ENCODE peak calls at places on chromosomes 6 and 20, in six cellular contexts. One of them, this sample, is unnamed.
A peak's percentile ranks its signal among the peaks of the same experiment; 100 is the strongest.

GRCh38 chr6:14713561-14713960 is 532.3 kb upstream of the JARID2 start:
- DNase-seq in mesenchymal stem cell: no peak
- DNase-seq in osteoblast: no peak
- DNase-seq in iPS DF 6.9: no peak
- DNase-seq in fibroblast of lung: no peak
- DNase-seq in Peyer's patch: no peak
- DNase-seq in this sample: no peak

GRCh38 chr6:161056451-161056850 is 64.9 kb downstream of the MAP3K4 start:
- DNase-seq in mesenchymal stem cell: no peak
- DNase-seq in osteoblast: no peak
- DNase-seq in iPS DF 6.9: no peak
- DNase-seq in fibroblast of lung: no peak
- DNase-seq in Peyer's patch: no peak
- DNase-seq in this sample: no peak

GRCh38 chr6:134707342-134707982 is 242.4 kb downstream of the ALDH8A1 start:
- DNase-seq in mesenchymal stem cell: peak; percentile 90
- DNase-seq in osteoblast: no peak
- DNase-seq in iPS DF 6.9: no peak
- DNase-seq in fibroblast of lung: peak; percentile 62
- DNase-seq in Peyer's patch: peak; percentile 69
- DNase-seq in this sample: peak; percentile 97

GRCh38 chr6:39362487-39362865 is 40.0 kb upstream of the KCNK16 start:
- DNase-seq in mesenchymal stem cell: peak; percentile 74
- DNase-seq in osteoblast: peak; percentile 52
- DNase-seq in iPS DF 6.9: no peak
- DNase-seq in fibroblast of lung: no peak
- DNase-seq in Peyer's patch: no peak
- DNase-seq in this sample: no peak

GRCh38 chr20:51386586-51386985 is 155.9 kb downstream of the NFATC2 start:
- DNase-seq in mesenchymal stem cell: no peak
- DNase-seq in osteoblast: no peak
- DNase-seq in iPS DF 6.9: no peak
- DNase-seq in fibroblast of lung: no peak
- DNase-seq in Peyer's patch: no peak
- DNase-seq in this sample: peak; percentile 37

GRCh38 chr6:80211295-80211694 is 104.8 kb downstream of the BCKDHB start:
- DNase-seq in mesenchymal stem cell: peak; percentile 22
- DNase-seq in osteoblast: no peak
- DNase-seq in iPS DF 6.9: no peak
- DNase-seq in fibroblast of lung: peak; percentile 26
- DNase-seq in Peyer's patch: no peak
- DNase-seq in this sample: no peak

GRCh38 chr6:1027795-1028569 is 283.9 kb upstream of the FOXQ1 start:
- DNase-seq in mesenchymal stem cell: peak; percentile 28
- DNase-seq in osteoblast: no peak
- DNase-seq in iPS DF 6.9: peak; percentile 33
- DNase-seq in fibroblast of lung: no peak
- DNase-seq in Peyer's patch: no peak
- DNase-seq in this sample: no peak

GRCh38 chr6:161486903-161487531 is 213.2 kb upstream of the AGPAT4 start:
- DNase-seq in mesenchymal stem cell: no peak
- DNase-seq in osteoblast: peak; percentile 30
- DNase-seq in iPS DF 6.9: no peak
- DNase-seq in fibroblast of lung: peak; percentile 55
- DNase-seq in Peyer's patch: no peak
- DNase-seq in this sample: no peak

GRCh38 chr6:22205266-22205665 is 91.6 kb downstream of the PRL start:
- DNase-seq in mesenchymal stem cell: no peak
- DNase-seq in osteoblast: no peak
- DNase-seq in iPS DF 6.9: no peak
- DNase-seq in fibroblast of lung: no peak
- DNase-seq in Peyer's patch: no peak
- DNase-seq in this sample: no peak

GRCh38 chr6:163532526-163533078 is 118.1 kb downstream of the QKI start:
- DNase-seq in mesenchymal stem cell: no peak
- DNase-seq in osteoblast: no peak
- DNase-seq in iPS DF 6.9: no peak
- DNase-seq in fibroblast of lung: no peak
- DNase-seq in Peyer's patch: no peak
- DNase-seq in this sample: no peak

GRCh38 chr6:163531122-163531521 is 116.6 kb downstream of the QKI start:
- DNase-seq in mesenchymal stem cell: no peak
- DNase-seq in osteoblast: no peak
- DNase-seq in iPS DF 6.9: no peak
- DNase-seq in fibroblast of lung: no peak
- DNase-seq in Peyer's patch: no peak
- DNase-seq in this sample: no peak

GRCh38 chr6:163530406-163530805 is 115.9 kb downstream of the QKI start:
- DNase-seq in mesenchymal stem cell: no peak
- DNase-seq in osteoblast: no peak
- DNase-seq in iPS DF 6.9: no peak
- DNase-seq in fibroblast of lung: peak; percentile 57
- DNase-seq in Peyer's patch: no peak
- DNase-seq in this sample: no peak

GRCh38 chr6:163526356-163526755 is 111.8 kb downstream of the QKI start:
- DNase-seq in mesenchymal stem cell: no peak
- DNase-seq in osteoblast: no peak
- DNase-seq in iPS DF 6.9: no peak
- DNase-seq in fibroblast of lung: no peak
- DNase-seq in Peyer's patch: no peak
- DNase-seq in this sample: no peak

DNA sequence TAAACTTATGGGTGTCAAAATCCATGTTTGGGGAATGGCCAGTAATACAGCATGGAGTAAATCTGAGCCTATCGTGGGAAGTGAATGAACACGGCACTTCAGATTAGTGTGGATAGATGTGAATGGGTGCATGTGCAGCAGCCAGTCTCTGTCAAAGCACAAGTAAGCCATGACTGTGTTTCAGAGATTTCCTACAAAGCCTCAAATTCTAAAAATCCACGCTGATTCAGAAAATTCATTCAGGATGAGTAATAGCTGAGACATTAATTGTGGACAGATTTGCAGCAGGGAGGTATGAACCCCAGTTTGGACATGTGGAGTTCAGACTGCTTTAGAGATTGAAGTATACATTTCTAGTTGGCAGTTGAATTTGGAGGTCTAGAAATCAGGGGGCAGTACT is 115.1 kb downstream of the QKI start:
- DNase-seq in mesenchymal stem cell: peak; percentile 82
- DNase-seq in osteoblast: peak; percentile 45
- DNase-seq in iPS DF 6.9: no peak
- DNase-seq in fibroblast of lung: peak; percentile 95
- DNase-seq in Peyer's patch: no peak
- DNase-seq in this sample: no peak
- H3K4me1 ChIP-seq in mesenchymal stem cell: peaks cover 8% of the 10 kb centered on the region
- H3K4me1 ChIP-seq in osteoblast: peaks cover 65% of the 10 kb centered on the region
- H3K4me1 ChIP-seq in iPS DF 6.9: peaks cover 1% of the 10 kb centered on the region
- H3K4me1 ChIP-seq in fibroblast of lung: peaks cover 40% of the 10 kb centered on the region
- H3K4me1 ChIP-seq in Peyer's patch: no peaks in the 10 kb centered on the region
- H3K4me1 ChIP-seq in this sample: peaks cover 9% of the 10 kb centered on the region

GRCh38 chr6:30754631-30755030 is 10.3 kb upstream of the IER3 start:
- DNase-seq in mesenchymal stem cell: peak; percentile 21
- DNase-seq in osteoblast: peak; percentile 87
- DNase-seq in iPS DF 6.9: no peak
- DNase-seq in fibroblast of lung: peak; percentile 88
- DNase-seq in Peyer's patch: no peak
- DNase-seq in this sample: no peak
- H3K27ac ChIP-seq in mesenchymal stem cell: no peak overlapping the region
- H3K27ac ChIP-seq in osteoblast: peak overlapping the region; percentile 99
- H3K27ac ChIP-seq in iPS DF 6.9: no peak overlapping the region
- H3K27ac ChIP-seq in fibroblast of lung: peak overlapping the region; percentile 44
- H3K27ac ChIP-seq in Peyer's patch: no peak overlapping the region
- H3K27ac ChIP-seq in this sample: no peak overlapping the region

DNA sequence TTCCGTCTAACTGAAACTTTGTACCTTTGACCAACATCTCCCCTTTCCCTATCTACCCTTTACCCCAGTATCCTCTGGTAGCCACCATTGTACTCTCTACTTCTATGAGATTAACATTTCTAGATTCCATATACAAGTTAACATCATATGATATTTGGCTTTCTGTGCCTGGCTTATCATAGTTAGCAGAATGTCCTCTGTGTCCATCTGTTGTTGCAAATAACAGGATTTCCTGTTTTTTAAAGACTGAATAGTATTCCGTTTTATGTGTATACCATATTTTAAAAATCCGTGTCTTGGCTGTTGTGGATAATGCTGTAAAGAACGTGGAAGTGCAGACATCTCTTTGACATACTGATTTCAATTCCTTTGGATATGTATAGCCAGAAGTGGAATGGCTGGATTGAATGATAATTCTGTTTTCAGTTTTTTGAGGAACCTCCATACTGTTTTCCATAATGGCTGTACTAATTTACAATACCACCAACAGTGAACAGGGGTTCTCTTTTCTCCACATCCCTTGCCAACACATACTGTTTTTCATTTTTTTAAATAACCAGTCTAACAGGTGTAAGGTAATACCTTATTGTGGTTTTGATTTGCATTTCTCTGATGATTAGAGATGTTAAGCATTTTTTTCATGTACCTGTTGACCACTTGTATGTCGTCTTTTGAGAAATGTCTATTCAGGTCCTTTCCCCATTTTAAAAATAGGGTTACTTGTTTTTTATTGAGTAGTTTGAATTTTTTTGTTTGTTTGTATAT is 53.8 kb downstream of the CDC5L start:
- DNase-seq in mesenchymal stem cell: no peak
- DNase-seq in osteoblast: no peak
- DNase-seq in iPS DF 6.9: no peak
- DNase-seq in fibroblast of lung: no peak
- DNase-seq in Peyer's patch: no peak
- DNase-seq in this sample: no peak
- H3K36me3 ChIP-seq in mesenchymal stem cell: peaks cover 27% of the 10 kb centered on the region
- H3K36me3 ChIP-seq in osteoblast: peaks cover 5% of the 10 kb centered on the region
- H3K36me3 ChIP-seq in iPS DF 6.9: no peaks in the 10 kb centered on the region
- H3K36me3 ChIP-seq in fibroblast of lung: peaks cover 2% of the 10 kb centered on the region
- H3K36me3 ChIP-seq in Peyer's patch: no peaks in the 10 kb centered on the region
- H3K36me3 ChIP-seq in this sample: peaks cover 3% of the 10 kb centered on the region

GRCh38 chr20:36741072-36741471 is 4.8 kb downstream of the NDRG3 start:
- DNase-seq in mesenchymal stem cell: no peak
- DNase-seq in osteoblast: no peak
- DNase-seq in iPS DF 6.9: no peak
- DNase-seq in fibroblast of lung: no peak
- DNase-seq in Peyer's patch: no peak
- DNase-seq in this sample: no peak
- H3K4me1 ChIP-seq in mesenchymal stem cell: peaks cover 6% of the 10 kb centered on the region
- H3K4me1 ChIP-seq in osteoblast: peaks cover 11% of the 10 kb centered on the region
- H3K4me1 ChIP-seq in iPS DF 6.9: no peaks in the 10 kb centered on the region
- H3K4me1 ChIP-seq in fibroblast of lung: no peaks in the 10 kb centered on the region
- H3K4me1 ChIP-seq in Peyer's patch: no peaks in the 10 kb centered on the region
- H3K4me1 ChIP-seq in this sample: no peaks in the 10 kb centered on the region

DNA sequence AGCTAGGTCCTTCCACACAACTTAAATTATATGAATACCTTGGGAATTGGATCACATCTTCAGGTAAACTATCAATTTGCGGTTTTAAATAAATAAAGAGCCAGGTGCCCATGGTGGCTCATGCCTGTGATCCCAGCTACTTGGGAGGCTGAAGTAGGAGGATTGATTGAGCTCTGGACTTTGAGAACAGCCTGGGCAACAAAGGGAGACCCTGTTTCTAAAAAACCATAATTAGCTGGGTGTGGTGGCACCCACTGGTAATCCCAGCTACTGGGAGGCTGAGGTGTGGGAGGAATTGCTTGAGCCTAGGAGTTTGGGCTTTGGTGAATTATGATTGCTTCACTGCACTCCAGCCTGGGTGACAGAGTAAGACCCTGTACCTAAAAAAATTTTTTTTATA is 3.4 kb downstream of the GMNN start:
- DNase-seq in mesenchymal stem cell: no peak
- DNase-seq in osteoblast: no peak
- DNase-seq in iPS DF 6.9: no peak
- DNase-seq in fibroblast of lung: no peak
- DNase-seq in Peyer's patch: no peak
- DNase-seq in this sample: no peak
- H3K27ac ChIP-seq in mesenchymal stem cell: peak overlapping the region; percentile 8
- H3K27ac ChIP-seq in osteoblast: peak overlapping the region; percentile 91
- H3K27ac ChIP-seq in iPS DF 6.9: no peak overlapping the region
- H3K27ac ChIP-seq in fibroblast of lung: no peak overlapping the region
- H3K27ac ChIP-seq in Peyer's patch: no peak overlapping the region
- H3K27ac ChIP-seq in this sample: no peak overlapping the region

DNA sequence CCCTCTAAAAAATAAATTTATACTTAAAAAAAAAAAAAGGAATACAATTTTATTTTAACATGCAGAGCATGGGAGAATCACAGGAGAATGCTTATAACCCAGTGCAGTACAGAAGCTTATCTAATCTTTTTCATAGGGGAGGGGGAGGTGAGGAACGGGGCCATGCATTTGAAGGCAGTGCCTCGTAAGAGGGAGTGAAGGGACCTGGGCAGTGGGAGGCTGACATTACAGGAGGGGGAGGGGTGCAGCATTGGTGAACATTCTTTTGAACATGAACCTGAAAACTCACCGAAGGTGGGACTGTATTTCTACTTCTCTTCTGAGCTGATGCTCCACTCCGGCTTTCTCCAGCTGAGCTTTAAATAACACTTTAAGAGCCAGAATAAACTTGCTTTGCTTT is 9.3 kb downstream of the AURKA start:
- DNase-seq in mesenchymal stem cell: no peak
- DNase-seq in osteoblast: no peak
- DNase-seq in iPS DF 6.9: no peak
- DNase-seq in fibroblast of lung: no peak
- DNase-seq in Peyer's patch: no peak
- DNase-seq in this sample: no peak
- H3K36me3 ChIP-seq in mesenchymal stem cell: peaks cover 54% of the 10 kb centered on the region
- H3K36me3 ChIP-seq in osteoblast: peaks cover 39% of the 10 kb centered on the region
- H3K36me3 ChIP-seq in iPS DF 6.9: peaks cover 30% of the 10 kb centered on the region
- H3K36me3 ChIP-seq in fibroblast of lung: peaks cover 12% of the 10 kb centered on the region
- H3K36me3 ChIP-seq in Peyer's patch: no peaks in the 10 kb centered on the region
- H3K36me3 ChIP-seq in this sample: peaks cover 4% of the 10 kb centered on the region

GRCh38 chr20:32366380-32366779 is 8.2 kb downstream of the ASXL1 start:
- DNase-seq in mesenchymal stem cell: no peak
- DNase-seq in osteoblast: no peak
- DNase-seq in iPS DF 6.9: no peak
- DNase-seq in fibroblast of lung: no peak
- DNase-seq in Peyer's patch: no peak
- DNase-seq in this sample: no peak

GRCh38 chr20:32365560-32365959 is 7.4 kb downstream of the ASXL1 start:
- DNase-seq in mesenchymal stem cell: no peak
- DNase-seq in osteoblast: no peak
- DNase-seq in iPS DF 6.9: no peak
- DNase-seq in fibroblast of lung: no peak
- DNase-seq in Peyer's patch: no peak
- DNase-seq in this sample: no peak

GRCh38 chr20:32370897-32371296 is 12.8 kb downstream of the ASXL1 start:
- DNase-seq in mesenchymal stem cell: no peak
- DNase-seq in osteoblast: no peak
- DNase-seq in iPS DF 6.9: no peak
- DNase-seq in fibroblast of lung: no peak
- DNase-seq in Peyer's patch: no peak
- DNase-seq in this sample: no peak

GRCh38 chr20:32368323-32368722 is 10.2 kb downstream of the ASXL1 start:
- DNase-seq in mesenchymal stem cell: no peak
- DNase-seq in osteoblast: no peak
- DNase-seq in iPS DF 6.9: no peak
- DNase-seq in fibroblast of lung: no peak
- DNase-seq in Peyer's patch: no peak
- DNase-seq in this sample: no peak

DNA sequence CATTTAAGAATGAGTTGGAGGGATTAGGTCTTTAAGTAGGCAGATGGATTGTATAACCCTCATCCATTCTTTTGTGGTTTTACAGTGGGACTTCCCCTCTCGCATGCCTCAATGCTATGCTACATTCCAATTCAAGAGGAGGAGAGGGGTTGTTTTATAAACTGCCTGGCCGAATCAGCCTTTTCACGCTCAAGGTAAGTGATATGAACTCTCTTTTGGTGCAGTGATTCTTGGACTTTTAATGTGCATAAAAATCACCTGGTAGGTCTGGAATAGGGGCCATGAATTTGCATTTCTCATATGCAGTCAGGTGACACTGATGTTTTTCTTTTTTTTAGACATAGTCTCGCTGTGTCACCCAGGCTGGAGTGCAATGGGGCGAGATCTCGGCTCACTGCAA is 10.8 kb downstream of the ASXL1 start:
- DNase-seq in mesenchymal stem cell: peak; percentile 71
- DNase-seq in osteoblast: no peak
- DNase-seq in iPS DF 6.9: no peak
- DNase-seq in fibroblast of lung: peak; percentile 82
- DNase-seq in Peyer's patch: no peak
- DNase-seq in this sample: no peak
- H3K4me1 ChIP-seq in mesenchymal stem cell: peaks cover 7% of the 10 kb centered on the region
- H3K4me1 ChIP-seq in osteoblast: peaks cover 11% of the 10 kb centered on the region
- H3K4me1 ChIP-seq in iPS DF 6.9: no peaks in the 10 kb centered on the region
- H3K4me1 ChIP-seq in fibroblast of lung: peaks cover 4% of the 10 kb centered on the region
- H3K4me1 ChIP-seq in Peyer's patch: no peaks in the 10 kb centered on the region
- H3K4me1 ChIP-seq in this sample: peaks cover 3% of the 10 kb centered on the region

This sample was measured in small intestine.